ENCODE peak calls at places on chromosome 16, in five cellular contexts. C is COR-L47, F is A549, M is BE2C, A is right lobe of liver. V is an unnamed sample.

GRCh38 chr16:3578610-3579551 is 1.7 kb upstream of the NLRC3 start:
- DNase-seq in C (no peak), F (no peak), M (no peak), A (no peak), V (no peak)

GRCh38 chr16:14405611-14406537 is 224.2 kb downstream of the PARN start:
- DNase-seq in C (no peak), F (no peak), M (peak), A (peak), V (no peak)

GRCh38 chr16:57001026-57001669 is 11.8 kb downstream of the NLRC5 start:
- DNase-seq in C (no peak), F (no peak), M (no peak), A (no peak), V (no peak)

GRCh38 chr16:8641671-8642070 is 20.2 kb downstream of the METTL22 start:
- DNase-seq in C (no peak), F (no peak), M (no peak), A (no peak), V (no peak)

GRCh38 chr16:49513040-49513439 is 139.4 kb downstream of the C16orf78 start:
- DNase-seq in C (peak), F (peak), M (peak), A (no peak), V (no peak)

GRCh38 chr16:84117482-84117843 is 721 bp upstream of the MBTPS1 start:
- DNase-seq in C (peak), F (peak), M (no peak), A (no peak), V (no peak)

GRCh38 chr16:68704232-68704867 is 32.7 kb upstream of the CDH1 start:
- DNase-seq in C (peak), F (peak), M (peak), A (peak), V (peak)

GRCh38 chr16:65176603-65177002 is 54.7 kb upstream of the CDH11 start:
- DNase-seq in C (no peak), F (no peak), M (no peak), A (no peak), V (no peak)

GRCh38 chr16:20889625-20890275 is 10.4 kb downstream of the DCUN1D3 start:
- DNase-seq in C (no peak), F (no peak), M (no peak), A (no peak), V (no peak)

GRCh38 chr16:73151225-73151624 is 103.3 kb upstream of the ZFHX3 start:
- DNase-seq in C (no peak), F (no peak), M (no peak), A (no peak), V (no peak)

GRCh38 chr16:87635541-87636049 is 33.3 kb downstream of the JPH3 start:
- DNase-seq in C (peak), F (peak), M (peak), A (peak), V (peak)

GRCh38 chr16:46949216-46949892 is 24.1 kb downstream of the DNAJA2 start:
- DNase-seq in C (no peak), F (no peak), M (no peak), A (no peak), V (no peak)

V was measured in cardiac muscle cell.